ENCODE peak calls at places on chromosome 1, in four cellular contexts. X is HTR-8/SVneo, K is Right ventricle myocardium superior, P is GF-D8. V is an unnamed sample.

GRCh38 chr1:16211824-16212223 is 628 bp downstream of the ARHGEF19 start:
- DNase-seq in X (no peak), K (no peak), P (no peak), V (no peak)

GRCh38 chr1:211697356-211697755 is 21.9 kb upstream of the NEK2 start:
- DNase-seq in X (no peak), K (no peak), P (no peak), V (no peak)

GRCh38 chr1:145916745-145917144 is 1.8 kb downstream of the PEX11B start:
- DNase-seq in X (no peak), K (no peak), P (no peak), V (no peak)

GRCh38 chr1:27403065-27403726 is 10.8 kb downstream of the GPR3 start:
- DNase-seq in X (no peak), K (peak), P (peak), V (no peak)

GRCh38 chr1:186442651-186443114 is 18.2 kb downstream of the PDC start:
- DNase-seq in X (peak), K (no peak), P (peak), V (peak)

GRCh38 chr1:45722809-45723208 is 27.6 kb downstream of the IPP start:
- DNase-seq in X (no peak), K (no peak), P (peak), V (no peak)

GRCh38 chr1:110106013-110106941 is 6.0 kb upstream of the UBL4B start:
- DNase-seq in X (peak), K (peak), P (peak), V (peak)

GRCh38 chr1:49526672-49527071 is 497.1 kb downstream of the AGBL4 start:
- DNase-seq in X (no peak), K (no peak), P (no peak), V (no peak)

GRCh38 chr1:190478193-190479007 is 736 bp upstream of the BRINP3 start:
- DNase-seq in X (peak), K (peak), P (no peak), V (no peak)

GRCh38 chr1:39183503-39184353 is 20.8 kb upstream of the MACF1 start:
- DNase-seq in X (peak), K (no peak), P (peak), V (peak)

GRCh38 chr1:38208720-38209632 is 162.4 kb upstream of the POU3F1 start:
- DNase-seq in X (no peak), K (no peak), P (no peak), V (no peak)

V was measured in pulmonary artery endothelial cell.